ENCODE peak calls at places on chromosomes 1 and 21, in seven cellular contexts. One of them, this sample, is unnamed.

GRCh38 chr1:60978421-60979357 is 103.7 kb upstream of the NFIA start:
- DNase-seq in body of pancreas: peak
- DNase-seq in GOT3: no peak
- DNase-seq in EL: peak
- DNase-seq in glomerular endothelial cell: no peak
- DNase-seq in NCI-H345: no peak
- DNase-seq in cerebellar nuclear complex: no peak
- DNase-seq in this sample: peak

GRCh38 chr1:228487336-228488106 is at the start of gene RNF187:
- DNase-seq in NCI-H345: no peak
- DNase-seq in GOT3: peak
- DNase-seq in EL: no peak
- DNase-seq in glomerular endothelial cell: no peak
- DNase-seq in cerebellar nuclear complex: no peak
- DNase-seq in body of pancreas: peak
- DNase-seq in this sample: peak

GRCh38 chr1:236064674-236065508 is at the start of gene NID1:
- DNase-seq in body of pancreas: peak
- DNase-seq in GOT3: peak
- DNase-seq in EL: peak
- DNase-seq in cerebellar nuclear complex: no peak
- DNase-seq in NCI-H345: peak
- DNase-seq in glomerular endothelial cell: no peak
- DNase-seq in this sample: peak

GRCh38 chr1:50368179-50369007 is 54.9 kb downstream of the DMRTA2 start:
- DNase-seq in glomerular endothelial cell: no peak
- DNase-seq in body of pancreas: peak
- DNase-seq in cerebellar nuclear complex: no peak
- DNase-seq in GOT3: no peak
- DNase-seq in NCI-H345: peak
- DNase-seq in EL: peak
- DNase-seq in this sample: no peak

GRCh38 chr1:20185834-20186782 is at the start of the genes PLA2G2C and UBXN10:
- DNase-seq in glomerular endothelial cell: no peak
- DNase-seq in cerebellar nuclear complex: no peak
- DNase-seq in body of pancreas: peak
- DNase-seq in NCI-H345: no peak
- DNase-seq in GOT3: no peak
- DNase-seq in EL: no peak
- DNase-seq in this sample: no peak

GRCh38 chr1:20829946-20830345 is 42.8 kb upstream of the HP1BP3 start:
- DNase-seq in NCI-H345: no peak
- DNase-seq in glomerular endothelial cell: no peak
- DNase-seq in body of pancreas: no peak
- DNase-seq in cerebellar nuclear complex: no peak
- DNase-seq in GOT3: no peak
- DNase-seq in EL: no peak
- DNase-seq in this sample: no peak

GRCh38 chr1:106439475-106439874 is 617.0 kb upstream of the PRMT6 start:
- DNase-seq in cerebellar nuclear complex: no peak
- DNase-seq in EL: no peak
- DNase-seq in glomerular endothelial cell: no peak
- DNase-seq in GOT3: no peak
- DNase-seq in body of pancreas: no peak
- DNase-seq in NCI-H345: no peak
- DNase-seq in this sample: no peak

GRCh38 chr1:54017979-54018378 is at the start of gene LDLRAD1:
- DNase-seq in body of pancreas: peak
- DNase-seq in cerebellar nuclear complex: no peak
- DNase-seq in NCI-H345: no peak
- DNase-seq in glomerular endothelial cell: no peak
- DNase-seq in EL: no peak
- DNase-seq in GOT3: no peak
- DNase-seq in this sample: no peak

GRCh38 chr1:81833722-81834121 is 33.0 kb downstream of the ADGRL2 start:
- DNase-seq in glomerular endothelial cell: no peak
- DNase-seq in cerebellar nuclear complex: no peak
- DNase-seq in EL: no peak
- DNase-seq in NCI-H345: no peak
- DNase-seq in GOT3: no peak
- DNase-seq in body of pancreas: no peak
- DNase-seq in this sample: no peak

GRCh38 chr1:146029097-146029496 is 7.6 kb upstream of the HJV start:
- DNase-seq in glomerular endothelial cell: no peak
- DNase-seq in body of pancreas: no peak
- DNase-seq in cerebellar nuclear complex: no peak
- DNase-seq in GOT3: no peak
- DNase-seq in EL: no peak
- DNase-seq in NCI-H345: peak
- DNase-seq in this sample: no peak

GRCh38 chr1:187474266-187474665 is 645.5 kb downstream of the PLA2G4A start:
- DNase-seq in EL: peak
- DNase-seq in GOT3: no peak
- DNase-seq in body of pancreas: peak
- DNase-seq in glomerular endothelial cell: no peak
- DNase-seq in cerebellar nuclear complex: no peak
- DNase-seq in NCI-H345: no peak
- DNase-seq in this sample: no peak

GRCh38 chr1:38277646-38278045 is 231.1 kb upstream of the POU3F1 start:
- DNase-seq in body of pancreas: no peak
- DNase-seq in NCI-H345: no peak
- DNase-seq in cerebellar nuclear complex: no peak
- DNase-seq in glomerular endothelial cell: no peak
- DNase-seq in GOT3: no peak
- DNase-seq in EL: no peak
- DNase-seq in this sample: no peak

GRCh38 chr1:160748877-160749269 is 9.8 kb downstream of the SLAMF7 start:
- DNase-seq in EL: peak
- DNase-seq in body of pancreas: no peak
- DNase-seq in glomerular endothelial cell: no peak
- DNase-seq in cerebellar nuclear complex: no peak
- DNase-seq in NCI-H345: no peak
- DNase-seq in GOT3: no peak
- DNase-seq in this sample: no peak

GRCh38 chr21:38897532-38898421 is 92.0 kb downstream of the ETS2 start:
- DNase-seq in cerebellar nuclear complex: no peak
- DNase-seq in EL: no peak
- DNase-seq in body of pancreas: no peak
- DNase-seq in NCI-H345: peak
- DNase-seq in GOT3: no peak
- DNase-seq in glomerular endothelial cell: no peak
- DNase-seq in this sample: no peak

GRCh38 chr1:20443703-20444587 is 42.1 kb downstream of the CAMK2N1 start:
- DNase-seq in GOT3: no peak
- DNase-seq in cerebellar nuclear complex: no peak
- DNase-seq in NCI-H345: no peak
- DNase-seq in EL: no peak
- DNase-seq in body of pancreas: no peak
- DNase-seq in glomerular endothelial cell: no peak
- DNase-seq in this sample: no peak

GRCh38 chr1:3075666-3076387 is 6.8 kb downstream of the PRDM16 start:
- DNase-seq in body of pancreas: no peak
- DNase-seq in GOT3: no peak
- DNase-seq in NCI-H345: no peak
- DNase-seq in glomerular endothelial cell: no peak
- DNase-seq in cerebellar nuclear complex: no peak
- DNase-seq in EL: no peak
- DNase-seq in this sample: no peak

GRCh38 chr1:180951186-180951745 is 38.6 kb downstream of the KIAA1614 start:
- DNase-seq in NCI-H345: no peak
- DNase-seq in GOT3: no peak
- DNase-seq in body of pancreas: no peak
- DNase-seq in glomerular endothelial cell: no peak
- DNase-seq in EL: no peak
- DNase-seq in cerebellar nuclear complex: no peak
- DNase-seq in this sample: no peak

GRCh38 chr1:154565876-154566275 is 1.7 kb upstream of the CHRNB2 start:
- DNase-seq in body of pancreas: no peak
- DNase-seq in glomerular endothelial cell: no peak
- DNase-seq in cerebellar nuclear complex: no peak
- DNase-seq in NCI-H345: no peak
- DNase-seq in GOT3: no peak
- DNase-seq in EL: no peak
- DNase-seq in this sample: no peak

GRCh38 chr1:231871471-231871870 is 244.9 kb downstream of the DISC1 start:
- DNase-seq in body of pancreas: no peak
- DNase-seq in EL: no peak
- DNase-seq in NCI-H345: no peak
- DNase-seq in GOT3: no peak
- DNase-seq in cerebellar nuclear complex: no peak
- DNase-seq in glomerular endothelial cell: no peak
- DNase-seq in this sample: no peak